ENCODE peak calls at places on chromosomes 5 and 9, in six cellular contexts. One of them, this sample, is unnamed.

GRCh38 chr9:34254141-34254913 is 74.7 kb downstream of the KIF24 start:
- DNase-seq in activated CD8-positive, alpha-beta memory T cell treated with anti-CD3 and anti-CD28 coated beads, Interleukin-2, amount 50 U/mL, for 4 hours: no peak
- DNase-seq in iris pigment epithelial cell: peak
- DNase-seq in foreskin fibroblast: peak
- DNase-seq in activated CD4-positive, alpha-beta T cell treated with anti-CD3 and anti-CD28 coated beads for 4 hours: no peak
- DNase-seq in stimulated activated CD4-positive, alpha-beta T cell treated with anti-CD3 and anti-CD28 coated beads, Interleukin-2, amount 100 ng/mL, for 4 hours: no peak
- DNase-seq in this sample: no peak

GRCh38 chr9:113548221-113549041 is 84.9 kb downstream of the RGS3 start:
- DNase-seq in activated CD8-positive, alpha-beta memory T cell treated with anti-CD3 and anti-CD28 coated beads, Interleukin-2, amount 50 U/mL, for 4 hours: peak
- DNase-seq in iris pigment epithelial cell: peak
- DNase-seq in foreskin fibroblast: no peak
- DNase-seq in activated CD4-positive, alpha-beta T cell treated with anti-CD3 and anti-CD28 coated beads for 4 hours: peak
- DNase-seq in stimulated activated CD4-positive, alpha-beta T cell treated with anti-CD3 and anti-CD28 coated beads, Interleukin-2, amount 100 ng/mL, for 4 hours: peak
- DNase-seq in this sample: peak

GRCh38 chr5:58085800-58086199 is 374.1 kb downstream of the PLK2 start:
- DNase-seq in activated CD8-positive, alpha-beta memory T cell treated with anti-CD3 and anti-CD28 coated beads, Interleukin-2, amount 50 U/mL, for 4 hours: no peak
- DNase-seq in iris pigment epithelial cell: peak
- DNase-seq in foreskin fibroblast: no peak
- DNase-seq in activated CD4-positive, alpha-beta T cell treated with anti-CD3 and anti-CD28 coated beads for 4 hours: no peak
- DNase-seq in stimulated activated CD4-positive, alpha-beta T cell treated with anti-CD3 and anti-CD28 coated beads, Interleukin-2, amount 100 ng/mL, for 4 hours: no peak
- DNase-seq in this sample: no peak

GRCh38 chr5:87327998-87328397 is 60.3 kb downstream of the RASA1 start:
- DNase-seq in activated CD8-positive, alpha-beta memory T cell treated with anti-CD3 and anti-CD28 coated beads, Interleukin-2, amount 50 U/mL, for 4 hours: no peak
- DNase-seq in iris pigment epithelial cell: peak
- DNase-seq in foreskin fibroblast: no peak
- DNase-seq in activated CD4-positive, alpha-beta T cell treated with anti-CD3 and anti-CD28 coated beads for 4 hours: no peak
- DNase-seq in stimulated activated CD4-positive, alpha-beta T cell treated with anti-CD3 and anti-CD28 coated beads, Interleukin-2, amount 100 ng/mL, for 4 hours: no peak
- DNase-seq in this sample: no peak

GRCh38 chr5:122845253-122846050 is at the start of gene SNX24:
- DNase-seq in activated CD8-positive, alpha-beta memory T cell treated with anti-CD3 and anti-CD28 coated beads, Interleukin-2, amount 50 U/mL, for 4 hours: peak
- DNase-seq in iris pigment epithelial cell: peak
- DNase-seq in foreskin fibroblast: peak
- DNase-seq in activated CD4-positive, alpha-beta T cell treated with anti-CD3 and anti-CD28 coated beads for 4 hours: peak
- DNase-seq in stimulated activated CD4-positive, alpha-beta T cell treated with anti-CD3 and anti-CD28 coated beads, Interleukin-2, amount 100 ng/mL, for 4 hours: peak
- DNase-seq in this sample: peak

GRCh38 chr5:5523066-5523505 is 100.6 kb downstream of the ICE1 start:
- DNase-seq in activated CD8-positive, alpha-beta memory T cell treated with anti-CD3 and anti-CD28 coated beads, Interleukin-2, amount 50 U/mL, for 4 hours: no peak
- DNase-seq in iris pigment epithelial cell: peak
- DNase-seq in foreskin fibroblast: no peak
- DNase-seq in activated CD4-positive, alpha-beta T cell treated with anti-CD3 and anti-CD28 coated beads for 4 hours: peak
- DNase-seq in stimulated activated CD4-positive, alpha-beta T cell treated with anti-CD3 and anti-CD28 coated beads, Interleukin-2, amount 100 ng/mL, for 4 hours: peak
- DNase-seq in this sample: peak

GRCh38 chr9:124502711-124503702 is 4.2 kb downstream of the NR5A1 start:
- DNase-seq in activated CD8-positive, alpha-beta memory T cell treated with anti-CD3 and anti-CD28 coated beads, Interleukin-2, amount 50 U/mL, for 4 hours: no peak
- DNase-seq in iris pigment epithelial cell: peak
- DNase-seq in foreskin fibroblast: no peak
- DNase-seq in activated CD4-positive, alpha-beta T cell treated with anti-CD3 and anti-CD28 coated beads for 4 hours: no peak
- DNase-seq in stimulated activated CD4-positive, alpha-beta T cell treated with anti-CD3 and anti-CD28 coated beads, Interleukin-2, amount 100 ng/mL, for 4 hours: no peak
- DNase-seq in this sample: no peak

GRCh38 chr5:127290019-127290945 is at the start of gene MEGF10:
- DNase-seq in activated CD8-positive, alpha-beta memory T cell treated with anti-CD3 and anti-CD28 coated beads, Interleukin-2, amount 50 U/mL, for 4 hours: no peak
- DNase-seq in iris pigment epithelial cell: peak
- DNase-seq in foreskin fibroblast: peak
- DNase-seq in activated CD4-positive, alpha-beta T cell treated with anti-CD3 and anti-CD28 coated beads for 4 hours: no peak
- DNase-seq in stimulated activated CD4-positive, alpha-beta T cell treated with anti-CD3 and anti-CD28 coated beads, Interleukin-2, amount 100 ng/mL, for 4 hours: no peak
- DNase-seq in this sample: no peak

GRCh38 chr5:83095973-83096539 is 18.7 kb downstream of the XRCC4 start:
- DNase-seq in activated CD8-positive, alpha-beta memory T cell treated with anti-CD3 and anti-CD28 coated beads, Interleukin-2, amount 50 U/mL, for 4 hours: no peak
- DNase-seq in iris pigment epithelial cell: peak
- DNase-seq in foreskin fibroblast: peak
- DNase-seq in activated CD4-positive, alpha-beta T cell treated with anti-CD3 and anti-CD28 coated beads for 4 hours: no peak
- DNase-seq in stimulated activated CD4-positive, alpha-beta T cell treated with anti-CD3 and anti-CD28 coated beads, Interleukin-2, amount 100 ng/mL, for 4 hours: no peak
- DNase-seq in this sample: no peak

GRCh38 chr5:79227484-79227995 is 8.4 kb upstream of the JMY start:
- DNase-seq in activated CD8-positive, alpha-beta memory T cell treated with anti-CD3 and anti-CD28 coated beads, Interleukin-2, amount 50 U/mL, for 4 hours: no peak
- DNase-seq in iris pigment epithelial cell: no peak
- DNase-seq in foreskin fibroblast: no peak
- DNase-seq in activated CD4-positive, alpha-beta T cell treated with anti-CD3 and anti-CD28 coated beads for 4 hours: no peak
- DNase-seq in stimulated activated CD4-positive, alpha-beta T cell treated with anti-CD3 and anti-CD28 coated beads, Interleukin-2, amount 100 ng/mL, for 4 hours: no peak
- DNase-seq in this sample: no peak

GRCh38 chr9:136169495-136169894 is 35.4 kb downstream of the LHX3 start:
- DNase-seq in activated CD8-positive, alpha-beta memory T cell treated with anti-CD3 and anti-CD28 coated beads, Interleukin-2, amount 50 U/mL, for 4 hours: no peak
- DNase-seq in iris pigment epithelial cell: no peak
- DNase-seq in foreskin fibroblast: no peak
- DNase-seq in activated CD4-positive, alpha-beta T cell treated with anti-CD3 and anti-CD28 coated beads for 4 hours: no peak
- DNase-seq in stimulated activated CD4-positive, alpha-beta T cell treated with anti-CD3 and anti-CD28 coated beads, Interleukin-2, amount 100 ng/mL, for 4 hours: no peak
- DNase-seq in this sample: no peak

GRCh38 chr5:23014817-23015216 is 161.7 kb upstream of the CDH12 start:
- DNase-seq in activated CD8-positive, alpha-beta memory T cell treated with anti-CD3 and anti-CD28 coated beads, Interleukin-2, amount 50 U/mL, for 4 hours: no peak
- DNase-seq in iris pigment epithelial cell: no peak
- DNase-seq in foreskin fibroblast: no peak
- DNase-seq in activated CD4-positive, alpha-beta T cell treated with anti-CD3 and anti-CD28 coated beads for 4 hours: no peak
- DNase-seq in stimulated activated CD4-positive, alpha-beta T cell treated with anti-CD3 and anti-CD28 coated beads, Interleukin-2, amount 100 ng/mL, for 4 hours: no peak
- DNase-seq in this sample: no peak

GRCh38 chr5:93735378-93735777 is 6.0 kb downstream of the POU5F2 start:
- DNase-seq in activated CD8-positive, alpha-beta memory T cell treated with anti-CD3 and anti-CD28 coated beads, Interleukin-2, amount 50 U/mL, for 4 hours: no peak
- DNase-seq in iris pigment epithelial cell: peak
- DNase-seq in foreskin fibroblast: peak
- DNase-seq in activated CD4-positive, alpha-beta T cell treated with anti-CD3 and anti-CD28 coated beads for 4 hours: no peak
- DNase-seq in stimulated activated CD4-positive, alpha-beta T cell treated with anti-CD3 and anti-CD28 coated beads, Interleukin-2, amount 100 ng/mL, for 4 hours: no peak
- DNase-seq in this sample: no peak

GRCh38 chr5:170405822-170406221 is 16.7 kb upstream of the KCNMB1 start:
- DNase-seq in activated CD8-positive, alpha-beta memory T cell treated with anti-CD3 and anti-CD28 coated beads, Interleukin-2, amount 50 U/mL, for 4 hours: no peak
- DNase-seq in iris pigment epithelial cell: no peak
- DNase-seq in foreskin fibroblast: no peak
- DNase-seq in activated CD4-positive, alpha-beta T cell treated with anti-CD3 and anti-CD28 coated beads for 4 hours: no peak
- DNase-seq in stimulated activated CD4-positive, alpha-beta T cell treated with anti-CD3 and anti-CD28 coated beads, Interleukin-2, amount 100 ng/mL, for 4 hours: no peak
- DNase-seq in this sample: no peak

GRCh38 chr9:22005083-22005699 is 3.9 kb downstream of the CDKN2B start:
- DNase-seq in activated CD8-positive, alpha-beta memory T cell treated with anti-CD3 and anti-CD28 coated beads, Interleukin-2, amount 50 U/mL, for 4 hours: no peak
- DNase-seq in iris pigment epithelial cell: peak
- DNase-seq in foreskin fibroblast: peak
- DNase-seq in activated CD4-positive, alpha-beta T cell treated with anti-CD3 and anti-CD28 coated beads for 4 hours: peak
- DNase-seq in stimulated activated CD4-positive, alpha-beta T cell treated with anti-CD3 and anti-CD28 coated beads, Interleukin-2, amount 100 ng/mL, for 4 hours: no peak
- DNase-seq in this sample: no peak

GRCh38 chr9:115524467-115525059 is 406.6 kb upstream of the TNC start:
- DNase-seq in activated CD8-positive, alpha-beta memory T cell treated with anti-CD3 and anti-CD28 coated beads, Interleukin-2, amount 50 U/mL, for 4 hours: no peak
- DNase-seq in iris pigment epithelial cell: peak
- DNase-seq in foreskin fibroblast: peak
- DNase-seq in activated CD4-positive, alpha-beta T cell treated with anti-CD3 and anti-CD28 coated beads for 4 hours: peak
- DNase-seq in stimulated activated CD4-positive, alpha-beta T cell treated with anti-CD3 and anti-CD28 coated beads, Interleukin-2, amount 100 ng/mL, for 4 hours: no peak
- DNase-seq in this sample: no peak

GRCh38 chr9:93667006-93667405 is 90.6 kb downstream of the PHF2 start:
- DNase-seq in activated CD8-positive, alpha-beta memory T cell treated with anti-CD3 and anti-CD28 coated beads, Interleukin-2, amount 50 U/mL, for 4 hours: peak
- DNase-seq in iris pigment epithelial cell: no peak
- DNase-seq in foreskin fibroblast: no peak
- DNase-seq in activated CD4-positive, alpha-beta T cell treated with anti-CD3 and anti-CD28 coated beads for 4 hours: no peak
- DNase-seq in stimulated activated CD4-positive, alpha-beta T cell treated with anti-CD3 and anti-CD28 coated beads, Interleukin-2, amount 100 ng/mL, for 4 hours: no peak
- DNase-seq in this sample: peak

GRCh38 chr9:136670571-136671253 is 8.0 kb downstream of the EGFL7 start:
- DNase-seq in activated CD8-positive, alpha-beta memory T cell treated with anti-CD3 and anti-CD28 coated beads, Interleukin-2, amount 50 U/mL, for 4 hours: no peak
- DNase-seq in iris pigment epithelial cell: no peak
- DNase-seq in foreskin fibroblast: no peak
- DNase-seq in activated CD4-positive, alpha-beta T cell treated with anti-CD3 and anti-CD28 coated beads for 4 hours: no peak
- DNase-seq in stimulated activated CD4-positive, alpha-beta T cell treated with anti-CD3 and anti-CD28 coated beads, Interleukin-2, amount 100 ng/mL, for 4 hours: no peak
- DNase-seq in this sample: no peak

GRCh38 chr9:105054488-105054887 is 126.5 kb upstream of the ABCA1 start:
- DNase-seq in activated CD8-positive, alpha-beta memory T cell treated with anti-CD3 and anti-CD28 coated beads, Interleukin-2, amount 50 U/mL, for 4 hours: no peak
- DNase-seq in iris pigment epithelial cell: peak
- DNase-seq in foreskin fibroblast: peak
- DNase-seq in activated CD4-positive, alpha-beta T cell treated with anti-CD3 and anti-CD28 coated beads for 4 hours: no peak
- DNase-seq in stimulated activated CD4-positive, alpha-beta T cell treated with anti-CD3 and anti-CD28 coated beads, Interleukin-2, amount 100 ng/mL, for 4 hours: no peak
- DNase-seq in this sample: no peak

GRCh38 chr5:36614657-36615308 is 8.4 kb downstream of the SLC1A3 start:
- DNase-seq in activated CD8-positive, alpha-beta memory T cell treated with anti-CD3 and anti-CD28 coated beads, Interleukin-2, amount 50 U/mL, for 4 hours: no peak
- DNase-seq in iris pigment epithelial cell: no peak
- DNase-seq in foreskin fibroblast: no peak
- DNase-seq in activated CD4-positive, alpha-beta T cell treated with anti-CD3 and anti-CD28 coated beads for 4 hours: no peak
- DNase-seq in stimulated activated CD4-positive, alpha-beta T cell treated with anti-CD3 and anti-CD28 coated beads, Interleukin-2, amount 100 ng/mL, for 4 hours: no peak
- DNase-seq in this sample: no peak

GRCh38 chr5:132264546-132265335 is 7.2 kb downstream of the PDLIM4 start:
- DNase-seq in activated CD8-positive, alpha-beta memory T cell treated with anti-CD3 and anti-CD28 coated beads, Interleukin-2, amount 50 U/mL, for 4 hours: no peak
- DNase-seq in iris pigment epithelial cell: no peak
- DNase-seq in foreskin fibroblast: no peak
- DNase-seq in activated CD4-positive, alpha-beta T cell treated with anti-CD3 and anti-CD28 coated beads for 4 hours: no peak
- DNase-seq in stimulated activated CD4-positive, alpha-beta T cell treated with anti-CD3 and anti-CD28 coated beads, Interleukin-2, amount 100 ng/mL, for 4 hours: no peak
- DNase-seq in this sample: no peak

GRCh38 chr9:109780453-109781033 is 545 bp downstream of the PALM2AKAP2 start:
- DNase-seq in activated CD8-positive, alpha-beta memory T cell treated with anti-CD3 and anti-CD28 coated beads, Interleukin-2, amount 50 U/mL, for 4 hours: no peak
- DNase-seq in iris pigment epithelial cell: peak
- DNase-seq in foreskin fibroblast: no peak
- DNase-seq in activated CD4-positive, alpha-beta T cell treated with anti-CD3 and anti-CD28 coated beads for 4 hours: no peak
- DNase-seq in stimulated activated CD4-positive, alpha-beta T cell treated with anti-CD3 and anti-CD28 coated beads, Interleukin-2, amount 100 ng/mL, for 4 hours: no peak
- DNase-seq in this sample: no peak

GRCh38 chr9:88949425-88949824 is 41.8 kb upstream of the S1PR3 start:
- DNase-seq in activated CD8-positive, alpha-beta memory T cell treated with anti-CD3 and anti-CD28 coated beads, Interleukin-2, amount 50 U/mL, for 4 hours: no peak
- DNase-seq in iris pigment epithelial cell: peak
- DNase-seq in foreskin fibroblast: peak
- DNase-seq in activated CD4-positive, alpha-beta T cell treated with anti-CD3 and anti-CD28 coated beads for 4 hours: no peak
- DNase-seq in stimulated activated CD4-positive, alpha-beta T cell treated with anti-CD3 and anti-CD28 coated beads, Interleukin-2, amount 100 ng/mL, for 4 hours: no peak
- DNase-seq in this sample: no peak

GRCh38 chr5:177310757-177311173 is 933 bp downstream of the MXD3 start:
- DNase-seq in activated CD8-positive, alpha-beta memory T cell treated with anti-CD3 and anti-CD28 coated beads, Interleukin-2, amount 50 U/mL, for 4 hours: no peak
- DNase-seq in iris pigment epithelial cell: no peak
- DNase-seq in foreskin fibroblast: no peak
- DNase-seq in activated CD4-positive, alpha-beta T cell treated with anti-CD3 and anti-CD28 coated beads for 4 hours: no peak
- DNase-seq in stimulated activated CD4-positive, alpha-beta T cell treated with anti-CD3 and anti-CD28 coated beads, Interleukin-2, amount 100 ng/mL, for 4 hours: no peak
- DNase-seq in this sample: peak

GRCh38 chr5:136901-137300 is 44.9 kb downstream of the PLEKHG4B start:
- DNase-seq in activated CD8-positive, alpha-beta memory T cell treated with anti-CD3 and anti-CD28 coated beads, Interleukin-2, amount 50 U/mL, for 4 hours: no peak
- DNase-seq in iris pigment epithelial cell: no peak
- DNase-seq in foreskin fibroblast: no peak
- DNase-seq in activated CD4-positive, alpha-beta T cell treated with anti-CD3 and anti-CD28 coated beads for 4 hours: no peak
- DNase-seq in stimulated activated CD4-positive, alpha-beta T cell treated with anti-CD3 and anti-CD28 coated beads, Interleukin-2, amount 100 ng/mL, for 4 hours: no peak
- DNase-seq in this sample: no peak

GRCh38 chr5:107123014-107123413 is 547.7 kb downstream of the EFNA5 start:
- DNase-seq in activated CD8-positive, alpha-beta memory T cell treated with anti-CD3 and anti-CD28 coated beads, Interleukin-2, amount 50 U/mL, for 4 hours: no peak
- DNase-seq in iris pigment epithelial cell: no peak
- DNase-seq in foreskin fibroblast: no peak
- DNase-seq in activated CD4-positive, alpha-beta T cell treated with anti-CD3 and anti-CD28 coated beads for 4 hours: no peak
- DNase-seq in stimulated activated CD4-positive, alpha-beta T cell treated with anti-CD3 and anti-CD28 coated beads, Interleukin-2, amount 100 ng/mL, for 4 hours: no peak
- DNase-seq in this sample: no peak

GRCh38 chr9:21812415-21812814 is 10.0 kb downstream of the MTAP start:
- DNase-seq in activated CD8-positive, alpha-beta memory T cell treated with anti-CD3 and anti-CD28 coated beads, Interleukin-2, amount 50 U/mL, for 4 hours: no peak
- DNase-seq in iris pigment epithelial cell: peak
- DNase-seq in foreskin fibroblast: no peak
- DNase-seq in activated CD4-positive, alpha-beta T cell treated with anti-CD3 and anti-CD28 coated beads for 4 hours: no peak
- DNase-seq in stimulated activated CD4-positive, alpha-beta T cell treated with anti-CD3 and anti-CD28 coated beads, Interleukin-2, amount 100 ng/mL, for 4 hours: no peak
- DNase-seq in this sample: no peak

GRCh38 chr5:1744393-1745189 is 55.0 kb downstream of the MRPL36 start:
- DNase-seq in activated CD8-positive, alpha-beta memory T cell treated with anti-CD3 and anti-CD28 coated beads, Interleukin-2, amount 50 U/mL, for 4 hours: no peak
- DNase-seq in iris pigment epithelial cell: no peak
- DNase-seq in foreskin fibroblast: no peak
- DNase-seq in activated CD4-positive, alpha-beta T cell treated with anti-CD3 and anti-CD28 coated beads for 4 hours: no peak
- DNase-seq in stimulated activated CD4-positive, alpha-beta T cell treated with anti-CD3 and anti-CD28 coated beads, Interleukin-2, amount 100 ng/mL, for 4 hours: no peak
- DNase-seq in this sample: no peak

GRCh38 chr9:36148652-36149051 is 12.1 kb downstream of the GLIPR2 start:
- DNase-seq in activated CD8-positive, alpha-beta memory T cell treated with anti-CD3 and anti-CD28 coated beads, Interleukin-2, amount 50 U/mL, for 4 hours: peak
- DNase-seq in iris pigment epithelial cell: peak
- DNase-seq in foreskin fibroblast: peak
- DNase-seq in activated CD4-positive, alpha-beta T cell treated with anti-CD3 and anti-CD28 coated beads for 4 hours: peak
- DNase-seq in stimulated activated CD4-positive, alpha-beta T cell treated with anti-CD3 and anti-CD28 coated beads, Interleukin-2, amount 100 ng/mL, for 4 hours: no peak
- DNase-seq in this sample: peak

GRCh38 chr5:138463335-138464017 is 1.8 kb upstream of the EGR1 start:
- DNase-seq in activated CD8-positive, alpha-beta memory T cell treated with anti-CD3 and anti-CD28 coated beads, Interleukin-2, amount 50 U/mL, for 4 hours: no peak
- DNase-seq in iris pigment epithelial cell: peak
- DNase-seq in foreskin fibroblast: no peak
- DNase-seq in activated CD4-positive, alpha-beta T cell treated with anti-CD3 and anti-CD28 coated beads for 4 hours: no peak
- DNase-seq in stimulated activated CD4-positive, alpha-beta T cell treated with anti-CD3 and anti-CD28 coated beads, Interleukin-2, amount 100 ng/mL, for 4 hours: no peak
- DNase-seq in this sample: no peak

GRCh38 chr9:129998491-129999122 is 44.4 kb downstream of the FNBP1 start:
- DNase-seq in activated CD8-positive, alpha-beta memory T cell treated with anti-CD3 and anti-CD28 coated beads, Interleukin-2, amount 50 U/mL, for 4 hours: no peak
- DNase-seq in iris pigment epithelial cell: no peak
- DNase-seq in foreskin fibroblast: no peak
- DNase-seq in activated CD4-positive, alpha-beta T cell treated with anti-CD3 and anti-CD28 coated beads for 4 hours: no peak
- DNase-seq in stimulated activated CD4-positive, alpha-beta T cell treated with anti-CD3 and anti-CD28 coated beads, Interleukin-2, amount 100 ng/mL, for 4 hours: no peak
- DNase-seq in this sample: no peak

GRCh38 chr9:82894961-82895902 is 167.7 kb downstream of the RASEF start:
- DNase-seq in activated CD8-positive, alpha-beta memory T cell treated with anti-CD3 and anti-CD28 coated beads, Interleukin-2, amount 50 U/mL, for 4 hours: no peak
- DNase-seq in iris pigment epithelial cell: no peak
- DNase-seq in foreskin fibroblast: no peak
- DNase-seq in activated CD4-positive, alpha-beta T cell treated with anti-CD3 and anti-CD28 coated beads for 4 hours: no peak
- DNase-seq in stimulated activated CD4-positive, alpha-beta T cell treated with anti-CD3 and anti-CD28 coated beads, Interleukin-2, amount 100 ng/mL, for 4 hours: no peak
- DNase-seq in this sample: no peak

GRCh38 chr5:81070561-81070960 is 110.4 kb downstream of the RASGRF2 start:
- DNase-seq in activated CD8-positive, alpha-beta memory T cell treated with anti-CD3 and anti-CD28 coated beads, Interleukin-2, amount 50 U/mL, for 4 hours: no peak
- DNase-seq in iris pigment epithelial cell: no peak
- DNase-seq in foreskin fibroblast: no peak
- DNase-seq in activated CD4-positive, alpha-beta T cell treated with anti-CD3 and anti-CD28 coated beads for 4 hours: no peak
- DNase-seq in stimulated activated CD4-positive, alpha-beta T cell treated with anti-CD3 and anti-CD28 coated beads, Interleukin-2, amount 100 ng/mL, for 4 hours: no peak
- DNase-seq in this sample: no peak

GRCh38 chr5:84181093-84181492 is 203.6 kb downstream of the EDIL3 start:
- DNase-seq in activated CD8-positive, alpha-beta memory T cell treated with anti-CD3 and anti-CD28 coated beads, Interleukin-2, amount 50 U/mL, for 4 hours: no peak
- DNase-seq in iris pigment epithelial cell: peak
- DNase-seq in foreskin fibroblast: no peak
- DNase-seq in activated CD4-positive, alpha-beta T cell treated with anti-CD3 and anti-CD28 coated beads for 4 hours: no peak
- DNase-seq in stimulated activated CD4-positive, alpha-beta T cell treated with anti-CD3 and anti-CD28 coated beads, Interleukin-2, amount 100 ng/mL, for 4 hours: no peak
- DNase-seq in this sample: no peak

GRCh38 chr5:164336906-164337305 is 831.5 kb downstream of the MAT2B start:
- DNase-seq in activated CD8-positive, alpha-beta memory T cell treated with anti-CD3 and anti-CD28 coated beads, Interleukin-2, amount 50 U/mL, for 4 hours: no peak
- DNase-seq in iris pigment epithelial cell: peak
- DNase-seq in foreskin fibroblast: no peak
- DNase-seq in activated CD4-positive, alpha-beta T cell treated with anti-CD3 and anti-CD28 coated beads for 4 hours: no peak
- DNase-seq in stimulated activated CD4-positive, alpha-beta T cell treated with anti-CD3 and anti-CD28 coated beads, Interleukin-2, amount 100 ng/mL, for 4 hours: no peak
- DNase-seq in this sample: no peak

GRCh38 chr9:2241461-2241874 is 226.3 kb downstream of the SMARCA2 start:
- DNase-seq in activated CD8-positive, alpha-beta memory T cell treated with anti-CD3 and anti-CD28 coated beads, Interleukin-2, amount 50 U/mL, for 4 hours: no peak
- DNase-seq in iris pigment epithelial cell: peak
- DNase-seq in foreskin fibroblast: peak
- DNase-seq in activated CD4-positive, alpha-beta T cell treated with anti-CD3 and anti-CD28 coated beads for 4 hours: no peak
- DNase-seq in stimulated activated CD4-positive, alpha-beta T cell treated with anti-CD3 and anti-CD28 coated beads, Interleukin-2, amount 100 ng/mL, for 4 hours: no peak
- DNase-seq in this sample: no peak

GRCh38 chr9:120018550-120018949 is 561.4 kb downstream of the CDK5RAP2 start:
- DNase-seq in activated CD8-positive, alpha-beta memory T cell treated with anti-CD3 and anti-CD28 coated beads, Interleukin-2, amount 50 U/mL, for 4 hours: no peak
- DNase-seq in iris pigment epithelial cell: no peak
- DNase-seq in foreskin fibroblast: no peak
- DNase-seq in activated CD4-positive, alpha-beta T cell treated with anti-CD3 and anti-CD28 coated beads for 4 hours: no peak
- DNase-seq in stimulated activated CD4-positive, alpha-beta T cell treated with anti-CD3 and anti-CD28 coated beads, Interleukin-2, amount 100 ng/mL, for 4 hours: no peak
- DNase-seq in this sample: no peak

GRCh38 chr5:138595396-138595795 is 20.2 kb upstream of the HSPA9 start:
- DNase-seq in activated CD8-positive, alpha-beta memory T cell treated with anti-CD3 and anti-CD28 coated beads, Interleukin-2, amount 50 U/mL, for 4 hours: no peak
- DNase-seq in iris pigment epithelial cell: no peak
- DNase-seq in foreskin fibroblast: no peak
- DNase-seq in activated CD4-positive, alpha-beta T cell treated with anti-CD3 and anti-CD28 coated beads for 4 hours: no peak
- DNase-seq in stimulated activated CD4-positive, alpha-beta T cell treated with anti-CD3 and anti-CD28 coated beads, Interleukin-2, amount 100 ng/mL, for 4 hours: no peak
- DNase-seq in this sample: no peak

GRCh38 chr9:35108946-35109575 is 6.1 kb upstream of the STOML2 start:
- DNase-seq in activated CD8-positive, alpha-beta memory T cell treated with anti-CD3 and anti-CD28 coated beads, Interleukin-2, amount 50 U/mL, for 4 hours: no peak
- DNase-seq in iris pigment epithelial cell: no peak
- DNase-seq in foreskin fibroblast: no peak
- DNase-seq in activated CD4-positive, alpha-beta T cell treated with anti-CD3 and anti-CD28 coated beads for 4 hours: no peak
- DNase-seq in stimulated activated CD4-positive, alpha-beta T cell treated with anti-CD3 and anti-CD28 coated beads, Interleukin-2, amount 100 ng/mL, for 4 hours: no peak
- DNase-seq in this sample: no peak

This sample was measured in natural killer cell treated with Interleukin-12 subunit alpha and Interleukin-12 subunit beta and Interleukin-15 and Interleukin-18, amount 100 ng/mL, for 72 hours.